ENCODE peak calls at places on chromosomes 12 and 14, in six cellular contexts. One of them, this sample, is unnamed.

GRCh38 chr14:103629503-103630121 is 601 bp downstream of the KLC1 start:
- DNase-seq in GM23338: peak; percentile 73
- DNase-seq in HCT116: no peak
- DNase-seq in GM12878: no peak
- DNase-seq in HepG2: no peak
- DNase-seq in Panc1: no peak
- DNase-seq in this sample: no peak

GRCh38 chr12:52828156-52829090 is 5.7 kb downstream of the KRT79 start:
- DNase-seq in GM23338: no peak
- DNase-seq in HCT116: no peak
- DNase-seq in GM12878: no peak
- DNase-seq in HepG2: no peak
- DNase-seq in Panc1: no peak
- DNase-seq in this sample: no peak

GRCh38 chr12:4856556-4856955 is 53.1 kb upstream of the KCNA1 start:
- DNase-seq in GM23338: no peak
- DNase-seq in HCT116: no peak
- DNase-seq in GM12878: no peak
- DNase-seq in HepG2: no peak
- DNase-seq in Panc1: no peak
- DNase-seq in this sample: no peak

GRCh38 chr12:52280319-52280795 is 5.9 kb downstream of the KRT86 start:
- DNase-seq in GM23338: no peak
- DNase-seq in HCT116: peak; percentile 93
- DNase-seq in GM12878: no peak
- DNase-seq in HepG2: peak; percentile 67
- DNase-seq in Panc1: peak; percentile 99
- DNase-seq in this sample: peak; percentile 25

GRCh38 chr12:52444647-52445595 is 7.0 kb downstream of the KRT6B start:
- DNase-seq in GM23338: no peak
- DNase-seq in HCT116: no peak
- DNase-seq in GM12878: no peak
- DNase-seq in HepG2: no peak
- DNase-seq in Panc1: no peak
- DNase-seq in this sample: no peak

GRCh38 chr12:11797317-11797913 is 147.9 kb downstream of the ETV6 start:
- DNase-seq in GM23338: no peak
- DNase-seq in HCT116: no peak
- DNase-seq in GM12878: no peak
- DNase-seq in HepG2: peak; percentile 28
- DNase-seq in Panc1: no peak
- DNase-seq in this sample: peak; percentile 64

GRCh38 chr12:64714551-64714968 is 44.6 kb downstream of the GNS start:
- DNase-seq in GM23338: no peak
- DNase-seq in HCT116: no peak
- DNase-seq in GM12878: peak; percentile 23
- DNase-seq in HepG2: no peak
- DNase-seq in Panc1: no peak
- DNase-seq in this sample: peak; percentile 45

GRCh38 chr12:114674201-114675047 is 9.6 kb downstream of the TBX3 start:
- DNase-seq in GM23338: peak; percentile 62
- DNase-seq in HCT116: no peak
- DNase-seq in GM12878: no peak
- DNase-seq in HepG2: no peak
- DNase-seq in Panc1: no peak
- DNase-seq in this sample: no peak

GRCh38 chr12:127582074-127582473 is 684.9 kb upstream of the TMEM132C start:
- DNase-seq in GM23338: no peak
- DNase-seq in HCT116: no peak
- DNase-seq in GM12878: no peak
- DNase-seq in HepG2: no peak
- DNase-seq in Panc1: no peak
- DNase-seq in this sample: no peak

GRCh38 chr14:92603309-92604257 is 90.0 kb downstream of the RIN3 start:
- DNase-seq in GM23338: peak; percentile 44
- DNase-seq in HCT116: no peak
- DNase-seq in GM12878: no peak
- DNase-seq in HepG2: no peak
- DNase-seq in Panc1: no peak
- DNase-seq in this sample: no peak

GRCh38 chr12:130775953-130776856 is 60.1 kb upstream of the RIMBP2 start:
- DNase-seq in GM23338: peak; percentile 85
- DNase-seq in HCT116: peak; percentile 26
- DNase-seq in GM12878: no peak
- DNase-seq in HepG2: peak; percentile 97
- DNase-seq in Panc1: no peak
- DNase-seq in this sample: no peak

GRCh38 chr14:73173092-73173735 is 36.9 kb downstream of the PSEN1 start:
- DNase-seq in GM23338: peak; percentile 37
- DNase-seq in HCT116: peak; percentile 31
- DNase-seq in GM12878: no peak
- DNase-seq in HepG2: peak; percentile 24
- DNase-seq in Panc1: no peak
- DNase-seq in this sample: no peak

GRCh38 chr14:26621807-26622560 is 24.2 kb upstream of the NOVA1 start:
- DNase-seq in GM23338: no peak
- DNase-seq in HCT116: no peak
- DNase-seq in GM12878: no peak
- DNase-seq in HepG2: no peak
- DNase-seq in Panc1: no peak
- DNase-seq in this sample: no peak

GRCh38 chr12:81088221-81088620 is 10.3 kb downstream of the ACSS3 start:
- DNase-seq in GM23338: no peak
- DNase-seq in HCT116: no peak
- DNase-seq in GM12878: no peak
- DNase-seq in HepG2: no peak
- DNase-seq in Panc1: no peak
- DNase-seq in this sample: no peak

DNA sequence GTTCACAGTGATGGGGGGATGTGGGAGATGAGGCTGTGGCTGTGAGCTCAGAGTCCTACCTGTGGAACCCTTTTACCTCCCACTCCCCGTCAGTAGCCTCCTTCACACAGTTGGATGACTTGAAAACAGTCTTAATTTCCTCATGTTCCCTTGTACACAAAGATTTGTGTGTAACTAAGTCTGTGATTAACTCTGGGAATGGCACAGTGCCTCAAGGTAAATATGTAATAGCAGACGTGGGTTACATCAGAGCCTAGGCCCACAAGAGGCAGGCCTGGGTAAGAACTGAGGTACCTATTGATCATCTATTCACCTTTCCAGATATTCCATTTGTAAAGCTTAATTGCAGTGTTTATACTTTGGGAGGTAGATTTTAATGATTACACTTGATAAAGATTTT is 5.8 kb upstream of the IGF1 start:
- DNase-seq in GM23338: no peak
- DNase-seq in HCT116: no peak
- DNase-seq in GM12878: no peak
- DNase-seq in HepG2: no peak
- DNase-seq in Panc1: no peak
- DNase-seq in this sample: no peak
- TF ChIP-seq POLR2AphosphoS5 in GM23338: no peak
- TF ChIP-seq POLR2AphosphoS5 in HCT116: no peak
- TF ChIP-seq POLR2AphosphoS5 in GM12878: no peak
- TF ChIP-seq POLR2AphosphoS5 in HepG2: no peak
- TF ChIP-seq POLR2AphosphoS5 in Panc1: no peak
- TF ChIP-seq POLR2AphosphoS5 in this sample: no peak

DNA sequence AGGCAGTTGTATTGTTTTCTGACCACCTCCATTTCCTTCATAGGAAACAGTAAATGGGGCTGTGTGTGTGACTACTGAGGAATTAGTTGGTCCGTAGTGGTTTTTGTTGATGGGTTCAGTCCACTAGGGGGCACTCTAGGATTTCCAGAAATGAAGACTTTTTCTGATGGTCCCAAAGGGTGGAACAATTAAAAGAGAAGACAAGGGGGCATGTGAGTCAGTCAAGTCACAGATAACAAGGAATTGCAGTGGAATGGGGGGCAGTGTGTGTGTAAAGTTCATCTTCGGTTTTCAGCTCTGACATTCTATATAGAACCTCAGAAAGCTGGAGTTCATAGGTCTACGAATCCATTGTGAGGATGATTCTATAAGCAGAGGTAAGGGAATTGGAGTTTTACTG is 186.6 kb upstream of the OR4E1 start:
- DNase-seq in GM23338: peak; percentile 88
- DNase-seq in HCT116: peak; percentile 22
- DNase-seq in GM12878: no peak
- DNase-seq in HepG2: peak; percentile 30
- DNase-seq in Panc1: no peak
- DNase-seq in this sample: peak; percentile 24
- TF ChIP-seq CTCF in GM23338: peak; percentile 67
- TF ChIP-seq CTCF in HCT116: peak; percentile 12
- TF ChIP-seq CTCF in GM12878: peak; percentile 50
- TF ChIP-seq CTCF in HepG2: peak; percentile 42
- TF ChIP-seq CTCF in Panc1: peak; percentile 57
- TF ChIP-seq CTCF in this sample: peak; percentile 29

DNA sequence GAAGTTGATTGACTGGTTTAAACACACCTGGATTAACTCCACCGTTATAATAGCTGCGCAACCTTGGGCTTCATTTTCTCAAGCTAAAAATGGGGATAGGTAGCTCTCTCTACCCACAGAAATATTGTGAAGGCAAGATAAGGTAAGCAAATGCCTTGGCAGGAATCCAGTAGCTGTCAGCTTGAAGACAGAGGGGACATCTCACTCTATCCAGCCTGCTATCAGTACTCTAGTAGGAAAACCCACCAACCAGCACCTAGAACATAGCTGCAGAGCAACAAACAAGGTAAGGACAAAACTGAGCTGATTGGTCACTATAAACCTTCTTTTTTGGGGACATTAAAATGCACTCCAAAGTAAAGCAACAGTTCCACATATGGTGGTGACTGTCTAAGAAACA is 7.7 kb downstream of the CSRP2 start:
- DNase-seq in GM23338: no peak
- DNase-seq in HCT116: no peak
- DNase-seq in GM12878: no peak
- DNase-seq in HepG2: no peak
- DNase-seq in Panc1: no peak
- DNase-seq in this sample: no peak
- TF ChIP-seq REST in GM23338: no peak
- TF ChIP-seq REST in HCT116: no peak
- TF ChIP-seq REST in GM12878: no peak
- TF ChIP-seq REST in HepG2: no peak
- TF ChIP-seq REST in Panc1: no peak
- TF ChIP-seq REST in this sample: no peak

GRCh38 chr12:15794836-15795235 is 5.6 kb upstream of the EPS8 start:
- DNase-seq in GM23338: no peak
- DNase-seq in HCT116: no peak
- DNase-seq in GM12878: no peak
- DNase-seq in HepG2: no peak
- DNase-seq in Panc1: no peak
- DNase-seq in this sample: no peak

GRCh38 chr12:15787801-15788200 is 1.4 kb downstream of the EPS8 start:
- DNase-seq in GM23338: no peak
- DNase-seq in HCT116: no peak
- DNase-seq in GM12878: no peak
- DNase-seq in HepG2: no peak
- DNase-seq in Panc1: no peak
- DNase-seq in this sample: no peak

GRCh38 chr12:15794196-15794595 is 5.0 kb upstream of the EPS8 start:
- DNase-seq in GM23338: no peak
- DNase-seq in HCT116: no peak
- DNase-seq in GM12878: no peak
- DNase-seq in HepG2: no peak
- DNase-seq in Panc1: no peak
- DNase-seq in this sample: no peak

GRCh38 chr12:15788266-15789214 is 648 bp downstream of the EPS8 start:
- DNase-seq in GM23338: peak; percentile 70
- DNase-seq in HCT116: peak; percentile 34
- DNase-seq in GM12878: peak; percentile 28
- DNase-seq in HepG2: peak; percentile 48
- DNase-seq in Panc1: no peak
- DNase-seq in this sample: no peak

GRCh38 chr12:15789215-15790171 is at the start of gene EPS8:
- DNase-seq in GM23338: peak; percentile 92
- DNase-seq in HCT116: peak; percentile 74
- DNase-seq in GM12878: peak; percentile 50
- DNase-seq in HepG2: peak; percentile 83
- DNase-seq in Panc1: no peak
- DNase-seq in this sample: peak; percentile 62
- TF ChIP-seq POLR2AphosphoS5 in GM23338: peak; percentile 83
- TF ChIP-seq POLR2AphosphoS5 in HCT116: peak; percentile 93
- TF ChIP-seq POLR2AphosphoS5 in GM12878: peak; percentile 57
- TF ChIP-seq POLR2AphosphoS5 in HepG2: peak; percentile 77
- TF ChIP-seq POLR2AphosphoS5 in Panc1: peak; percentile 67
- TF ChIP-seq POLR2AphosphoS5 in this sample: no peak

GRCh38 chr14:76956253-76957090 is 72.0 kb downstream of the IRF2BPL start:
- DNase-seq in GM23338: peak; percentile 98
- DNase-seq in HCT116: peak; percentile 82
- DNase-seq in GM12878: no peak
- DNase-seq in HepG2: peak; percentile 89
- DNase-seq in Panc1: no peak
- DNase-seq in this sample: peak; percentile 69
- TF ChIP-seq CTCF in GM23338: peak; percentile 5
- TF ChIP-seq CTCF in HCT116: no peak
- TF ChIP-seq CTCF in GM12878: no peak
- TF ChIP-seq CTCF in HepG2: peak; percentile 37
- TF ChIP-seq CTCF in Panc1: no peak
- TF ChIP-seq CTCF in this sample: no peak

DNA sequence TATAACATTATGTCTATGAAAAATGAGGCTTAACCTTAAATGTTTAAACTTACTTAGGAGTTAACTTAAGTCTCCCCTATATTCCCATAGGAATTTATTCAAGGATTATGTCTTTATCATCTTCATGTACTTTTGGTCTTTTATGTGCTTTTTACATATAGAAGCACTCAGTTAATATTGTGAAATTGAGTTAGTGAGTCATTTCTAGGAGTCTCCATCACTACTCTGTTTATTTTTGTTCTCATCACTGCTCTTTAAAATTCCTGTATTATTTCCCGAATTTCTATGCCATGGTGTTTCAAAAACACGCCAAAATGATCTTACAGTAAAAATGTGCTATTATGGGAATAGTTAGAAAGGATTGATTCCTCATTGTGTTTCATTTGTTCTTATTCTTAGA is 31.6 kb downstream of the TBC1D15 start:
- DNase-seq in GM23338: no peak
- DNase-seq in HCT116: no peak
- DNase-seq in GM12878: no peak
- DNase-seq in HepG2: no peak
- DNase-seq in Panc1: no peak
- DNase-seq in this sample: no peak
- TF ChIP-seq REST in GM23338: no peak
- TF ChIP-seq REST in HCT116: no peak
- TF ChIP-seq REST in GM12878: no peak
- TF ChIP-seq REST in HepG2: no peak
- TF ChIP-seq REST in Panc1: no peak
- TF ChIP-seq REST in this sample: no peak

GRCh38 chr12:106956048-106956935 is 585 bp downstream of the TMEM263 start:
- DNase-seq in GM23338: peak; percentile 89
- DNase-seq in HCT116: peak; percentile 73
- DNase-seq in GM12878: peak; percentile 15
- DNase-seq in HepG2: peak; percentile 87
- DNase-seq in Panc1: no peak
- DNase-seq in this sample: no peak
- TF ChIP-seq POLR2AphosphoS5 in GM23338: peak; percentile 13
- TF ChIP-seq POLR2AphosphoS5 in HCT116: peak; percentile 43
- TF ChIP-seq POLR2AphosphoS5 in GM12878: peak; percentile 17
- TF ChIP-seq POLR2AphosphoS5 in HepG2: peak; percentile 81
- TF ChIP-seq POLR2AphosphoS5 in Panc1: no peak
- TF ChIP-seq POLR2AphosphoS5 in this sample: no peak

GRCh38 chr12:123115409-123116111 is 35.3 kb downstream of the PITPNM2 start:
- DNase-seq in GM23338: no peak
- DNase-seq in HCT116: no peak
- DNase-seq in GM12878: peak; percentile 8
- DNase-seq in HepG2: no peak
- DNase-seq in Panc1: no peak
- DNase-seq in this sample: no peak
- TF ChIP-seq CTCF in GM23338: no peak
- TF ChIP-seq CTCF in HCT116: no peak
- TF ChIP-seq CTCF in GM12878: no peak
- TF ChIP-seq CTCF in HepG2: no peak
- TF ChIP-seq CTCF in Panc1: no peak
- TF ChIP-seq CTCF in this sample: no peak